ENCODE peak calls at places on chromosomes 6 and 20, in five cellular contexts. D, Q, Y, Z and R are unnamed samples.

GRCh38 chr6:85574932-85575598 is 18.6 kb downstream of the SNX14 start:
- DNase-seq in D (no peak), Q (peak; percentile 67), Y (peak; percentile 89), Z (peak; percentile 32), R (no peak)

GRCh38 chr20:56924976-56925695 is 296.0 kb downstream of the TFAP2C start:
- DNase-seq in D (peak; percentile 22), Q (no peak), Y (no peak), Z (no peak), R (no peak)

GRCh38 chr6:111798281-111798725 is 74.9 kb downstream of the FYN start:
- DNase-seq in D (no peak), Q (no peak), Y (no peak), Z (no peak), R (no peak)

GRCh38 chr20:31543966-31544598 is 29.8 kb downstream of the HM13 start:
- DNase-seq in D (no peak), Q (peak; percentile 39), Y (peak; percentile 46), Z (peak; percentile 97), R (no peak)

GRCh38 chr6:163944897-163945296 is 530.4 kb downstream of the QKI start:
- DNase-seq in D (no peak), Q (no peak), Y (no peak), Z (no peak), R (no peak)

GRCh38 chr20:41664584-41664983 is 46.4 kb upstream of the CHD6 start:
- DNase-seq in D (no peak), Q (no peak), Y (peak; percentile 2), Z (no peak), R (no peak)

GRCh38 chr6:37303891-37304503 is 46.1 kb upstream of the TMEM217 start:
- DNase-seq in D (no peak), Q (peak; percentile 16), Y (peak; percentile 47), Z (no peak), R (no peak)

GRCh38 chr6:45784250-45784649 is 231.4 kb downstream of the CLIC5 start:
- DNase-seq in D (no peak), Q (no peak), Y (no peak), Z (no peak), R (no peak)

GRCh38 chr6:101403566-101403965 is 10.1 kb downstream of the GRIK2 start:
- DNase-seq in D (no peak), Q (no peak), Y (no peak), Z (no peak), R (no peak)

GRCh38 chr20:6055161-6055783 is 1.4 kb upstream of the LRRN4 start:
- DNase-seq in D (no peak), Q (peak; percentile 64), Y (no peak), Z (no peak), R (no peak)

GRCh38 chr6:100283288-100283687 is 181.4 kb downstream of the SIM1 start:
- DNase-seq in D (no peak), Q (peak; percentile 75), Y (peak; percentile 32), Z (no peak), R (no peak)

GRCh38 chr20:9334866-9335265 is 179.5 kb upstream of the LAMP5 start:
- DNase-seq in D (no peak), Q (no peak), Y (no peak), Z (no peak), R (no peak)

GRCh38 chr6:116971959-116972358 is 94.9 kb downstream of the RFX6 start:
- DNase-seq in D (no peak), Q (peak; percentile 56), Y (peak; percentile 53), Z (peak; percentile 3), R (no peak)

GRCh38 chr6:18139935-18140621 is 14.8 kb downstream of the TPMT start:
- DNase-seq in D (no peak), Q (no peak), Y (no peak), Z (no peak), R (no peak)

GRCh38 chr6:26452631-26453030 is 5.1 kb upstream of the BTN2A1 start:
- DNase-seq in D (no peak), Q (no peak), Y (no peak), Z (no peak), R (no peak)

GRCh38 chr6:87799651-87800050 is 97.6 kb upstream of the AKIRIN2 start:
- DNase-seq in D (no peak), Q (no peak), Y (no peak), Z (no peak), R (no peak)

GRCh38 chr6:65707134-65707826 is at the start of gene EYS:
- DNase-seq in D (no peak), Q (no peak), Y (no peak), Z (no peak), R (no peak)

GRCh38 chr6:115891111-115891669 is 169.5 kb downstream of the FRK start:
- DNase-seq in D (no peak), Q (peak; percentile 76), Y (no peak), Z (peak; percentile 16), R (no peak)

GRCh38 chr20:37901280-37901666 is 1.7 kb upstream of the VSTM2L start:
- DNase-seq in D (no peak), Q (peak; percentile 16), Y (peak; percentile 42), Z (no peak), R (no peak)

GRCh38 chr20:38748863-38749153 is 548 bp downstream of the ACTR5 start:
- DNase-seq in D (no peak), Q (peak; percentile 22), Y (no peak), Z (no peak), R (no peak)

GRCh38 chr6:149015877-149016525 is 269.2 kb downstream of the UST start:
- DNase-seq in D (no peak), Q (no peak), Y (peak; percentile 66), Z (no peak), R (no peak)

GRCh38 chr20:37890643-37891042 is 12.3 kb upstream of the VSTM2L start:
- DNase-seq in D (no peak), Q (no peak), Y (no peak), Z (no peak), R (no peak)

GRCh38 chr6:3231213-3232016 is 4.0 kb upstream of the TUBB2B start:
- DNase-seq in D (peak; percentile 79), Q (peak; percentile 85), Y (peak; percentile 67), Z (no peak), R (no peak)

GRCh38 chr6:32046450-32047083 is 8.4 kb downstream of the CYP21A2 start:
- DNase-seq in D (no peak), Q (no peak), Y (no peak), Z (no peak), R (no peak)

GRCh38 chr6:43883698-43884659 is 114.0 kb downstream of the VEGFA start:
- DNase-seq in D (no peak), Q (no peak), Y (no peak), Z (no peak), R (no peak)

GRCh38 chr20:53755733-53756523 is 162.3 kb upstream of the ZNF217 start:
- DNase-seq in D (no peak), Q (no peak), Y (no peak), Z (no peak), R (no peak)

GRCh38 chr6:89928604-89929003 is 34.3 kb downstream of the GJA10 start:
- DNase-seq in D (no peak), Q (peak; percentile 50), Y (peak; percentile 37), Z (no peak), R (no peak)

GRCh38 chr6:83467620-83468036 is 36.8 kb upstream of the ME1 start:
- DNase-seq in D (peak; percentile 9), Q (no peak), Y (no peak), Z (no peak), R (no peak)

GRCh38 chr6:19610260-19610659 is 226.9 kb upstream of the ID4 start:
- DNase-seq in D (no peak), Q (no peak), Y (no peak), Z (no peak), R (no peak)

GRCh38 chr6:39228992-39229767 is at the start of gene KCNK5:
- DNase-seq in D (peak; percentile 11), Q (peak; percentile 52), Y (peak; percentile 22), Z (no peak), R (no peak)

GRCh38 chr6:170268216-170269129 is 22.4 kb downstream of the DLL1 start:
- DNase-seq in D (no peak), Q (no peak), Y (no peak), Z (no peak), R (no peak)

GRCh38 chr20:63318391-63319163 is 25.6 kb downstream of the COL20A1 start:
- DNase-seq in D (no peak), Q (no peak), Y (no peak), Z (no peak), R (no peak)

GRCh38 chr6:156942266-156942665 is 165.1 kb downstream of the ARID1B start:
- DNase-seq in D (no peak), Q (no peak), Y (no peak), Z (no peak), R (no peak)

GRCh38 chr6:31142356-31142755 is 3.5 kb upstream of the PSORS1C2 start:
- DNase-seq in D (no peak), Q (no peak), Y (no peak), Z (no peak), R (no peak)

GRCh38 chr6:158621694-158622544 is 22.6 kb downstream of the DYNLT1 start:
- DNase-seq in D (no peak), Q (no peak), Y (no peak), Z (no peak), R (no peak)

GRCh38 chr20:15556869-15557268 is 1016.4 kb downstream of the KIF16B start:
- DNase-seq in D (no peak), Q (no peak), Y (no peak), Z (peak; percentile 19), R (no peak)

GRCh38 chr6:39280247-39280731 is 33.9 kb downstream of the KCNK17 start:
- DNase-seq in D (no peak), Q (peak; percentile 4), Y (peak; percentile 16), Z (no peak), R (no peak)

GRCh38 chr6:139547082-139547776 is 172.8 kb upstream of the CITED2 start:
- DNase-seq in D (no peak), Q (no peak), Y (peak; percentile 22), Z (no peak), R (no peak)